ENCODE peak calls at places on chromosomes 1 and 21, in five cellular contexts. I is colonic mucosa, G is GM23338, Z is IMR-90, J is neural crest cell. O is an unnamed sample.
A peak's percentile ranks its signal among the peaks of the same experiment; 100 is the strongest.

GRCh38 chr1:217482356-217483102 is 148.4 kb downstream of the GPATCH2 start:
- DNase-seq in J (no peak), G (no peak), I (no peak), Z (peak; percentile 93), O (no peak)

GRCh38 chr1:23254584-23254983 is 37.3 kb upstream of the HTR1D start:
- DNase-seq in I (no peak), Z (no peak), G (no peak), J (no peak), O (no peak)

GRCh38 chr1:160951443-160952128 is 3.0 kb downstream of the ITLN2 start:
- DNase-seq in I (peak; percentile 74), J (peak; percentile 36), G (peak; percentile 85), Z (peak; percentile 41), O (peak; percentile 91)

GRCh38 chr21:19547951-19548635 is 1144.5 kb upstream of the TMPRSS15 start:
- DNase-seq in Z (no peak), I (no peak), J (no peak), G (no peak), O (no peak)

GRCh38 chr1:43639990-43640794 is 9.8 kb upstream of the KDM4A start:
- DNase-seq in Z (no peak), G (no peak), I (no peak), J (no peak), O (no peak)

GRCh38 chr21:34878940-34879339 is 170.2 kb downstream of the RUNX1 start:
- DNase-seq in J (no peak), Z (no peak), G (no peak), I (no peak), O (no peak)

GRCh38 chr1:6491480-6491962 is at the start of gene PLEKHG5:
- DNase-seq in I (no peak), Z (peak; percentile 86), J (no peak), G (no peak), O (peak; percentile 82)

GRCh38 chr21:45262616-45263015 is 25.1 kb downstream of the POFUT2 start:
- DNase-seq in Z (no peak), J (no peak), G (no peak), I (peak; percentile 35), O (peak; percentile 34)

GRCh38 chr1:235929216-235929615 is 62.5 kb upstream of the LYST start:
- DNase-seq in I (no peak), G (no peak), Z (no peak), J (no peak), O (no peak)

GRCh38 chr1:157367091-157367739 is 185.1 kb downstream of the FCRL5 start:
- DNase-seq in J (no peak), I (no peak), Z (no peak), G (no peak), O (no peak)

GRCh38 chr1:59730302-59730701 is 84.4 kb upstream of the HOOK1 start:
- DNase-seq in Z (peak; percentile 94), J (no peak), I (no peak), G (no peak), O (no peak)

DNA sequence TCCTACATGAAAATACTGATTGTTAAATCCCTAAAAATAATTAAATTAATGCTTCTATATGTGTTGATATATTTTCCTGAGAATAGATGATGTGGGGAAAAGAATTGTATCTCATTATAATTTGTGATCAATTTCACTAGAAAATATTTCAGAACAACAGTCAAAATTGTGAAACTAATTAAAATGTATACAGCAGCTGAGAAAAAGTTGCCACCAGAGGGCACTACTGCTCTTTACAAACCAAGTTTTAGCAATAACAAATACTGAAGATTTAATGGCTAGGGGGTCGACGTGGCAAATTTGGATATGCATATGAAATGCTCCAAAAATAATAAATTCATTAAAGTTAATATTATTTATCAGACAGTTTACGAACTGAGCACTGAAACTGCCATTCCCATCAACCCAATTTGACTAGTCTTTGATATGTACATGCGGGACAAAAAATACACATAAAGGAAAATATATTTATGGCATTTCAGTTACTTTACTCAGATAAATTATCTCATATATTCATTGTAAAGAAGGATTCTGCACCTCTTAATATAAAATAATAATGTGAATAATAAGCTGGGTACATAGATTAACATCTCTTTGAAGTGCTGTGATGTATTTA is 96.3 kb upstream of the TMPRSS15 start:
- DNase-seq in Z (peak; percentile 13), G (peak; percentile 78), J (peak; percentile 67), I (peak; percentile 30), O (peak; percentile 72)
- TF ChIP-seq CTCF in Z (peak; percentile 40), G (peak; percentile 60), J (peak; percentile 96), I (peak; percentile 69), O (peak; percentile 98)

GRCh38 chr1:19120070-19120469 is 90.0 kb downstream of the UBR4 start:
- DNase-seq in G (no peak), Z (no peak), I (no peak), J (no peak), O (peak; percentile 22)

GRCh38 chr1:19123837-19124236 is 86.2 kb downstream of the UBR4 start:
- DNase-seq in J (no peak), Z (no peak), I (no peak), G (no peak), O (peak; percentile 26)

GRCh38 chr1:19121192-19121591 is 88.9 kb downstream of the UBR4 start:
- DNase-seq in G (no peak), Z (no peak), J (no peak), I (peak; percentile 71), O (peak; percentile 18)

GRCh38 chr1:19122668-19123067 is 87.4 kb downstream of the UBR4 start:
- DNase-seq in Z (peak; percentile 17), J (no peak), I (peak; percentile 75), G (no peak), O (peak; percentile 20)

DNA sequence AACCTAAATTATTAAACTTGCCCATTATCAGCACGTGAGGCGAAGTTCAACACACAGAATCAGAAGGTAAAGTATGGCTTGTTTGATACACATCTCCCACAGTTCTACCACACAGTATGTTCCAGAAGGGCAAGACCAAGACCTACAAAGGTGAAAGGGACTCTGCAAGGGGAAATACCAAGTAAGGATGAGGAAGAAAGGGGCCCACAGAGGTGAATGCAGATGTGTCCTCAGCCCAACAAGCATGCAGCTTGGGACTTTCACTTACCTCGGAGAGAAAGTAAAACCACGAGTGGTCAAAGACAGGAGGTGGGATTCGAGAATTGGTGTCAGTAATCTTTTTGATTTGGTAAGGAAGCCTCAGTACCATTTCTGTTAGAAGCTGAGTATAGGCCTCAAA is 85.8 kb downstream of the UBR4 start:
- DNase-seq in Z (no peak), I (no peak), J (no peak), G (no peak), O (peak; percentile 9)
- TF ChIP-seq CTCF in Z (no peak), I (no peak), J (no peak), G (no peak), O (no peak)

DNA sequence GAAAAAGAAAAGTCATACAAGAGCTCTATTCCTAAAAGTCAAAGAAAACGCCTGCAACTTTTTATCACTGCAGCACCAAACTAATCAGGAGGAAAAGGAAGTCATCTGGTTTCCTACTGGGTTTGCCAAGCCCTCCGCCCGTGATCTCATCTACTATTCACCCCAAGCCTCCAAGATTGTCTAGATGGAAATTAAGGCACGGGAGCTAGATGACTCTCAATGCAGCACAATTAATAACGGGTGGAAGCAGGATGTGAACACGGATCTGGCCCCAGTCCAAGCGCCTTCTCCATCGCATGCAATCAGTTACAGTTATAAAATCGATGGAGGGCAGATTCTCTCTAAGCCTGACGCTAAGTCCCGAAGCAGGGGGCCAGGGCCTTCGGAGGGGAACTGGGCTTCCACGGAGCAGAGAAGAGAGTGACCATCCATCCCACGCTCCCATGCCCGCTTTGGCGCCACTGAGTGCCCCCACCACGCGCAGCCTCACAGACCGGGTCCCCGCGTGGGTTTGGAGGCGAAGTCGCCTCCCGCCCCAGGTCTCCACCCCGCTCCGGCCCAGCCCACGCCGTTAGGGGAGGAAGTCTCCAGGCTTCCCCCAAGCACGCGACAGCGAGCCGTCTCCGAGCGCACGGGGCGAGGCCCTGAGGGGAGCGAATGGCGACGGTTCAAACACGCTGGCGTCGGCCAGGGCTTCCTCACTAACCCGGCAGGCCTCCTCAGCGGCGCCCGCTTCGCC is 1.8 kb downstream of the HSF2BP start:
- DNase-seq in G (no peak), I (peak; percentile 27), J (no peak), Z (no peak), O (no peak)
- TF ChIP-seq CTCF in G (no peak), I (no peak), J (no peak), Z (no peak), O (no peak)

GRCh38 chr1:56806804-56807203 is 12.4 kb downstream of the FYB2 start:
- DNase-seq in J (no peak), Z (no peak), I (peak; percentile 24), G (peak; percentile 30), O (peak; percentile 61)

GRCh38 chr1:56798053-56798471 is 21.1 kb downstream of the FYB2 start:
- DNase-seq in Z (peak; percentile 62), J (no peak), I (no peak), G (peak; percentile 65), O (no peak)

GRCh38 chr1:56799605-56800398 is 19.4 kb downstream of the FYB2 start:
- DNase-seq in I (no peak), Z (peak; percentile 81), G (no peak), J (no peak), O (no peak)

GRCh38 chr1:56808385-56808784 is 10.8 kb downstream of the FYB2 start:
- DNase-seq in Z (no peak), I (no peak), J (no peak), G (no peak), O (no peak)

GRCh38 chr1:56803561-56804156 is 15.5 kb downstream of the FYB2 start:
- DNase-seq in J (peak; percentile 51), I (peak; percentile 61), G (peak; percentile 85), Z (peak; percentile 10), O (peak; percentile 90)
- TF ChIP-seq CTCF in J (peak; percentile 69), I (peak; percentile 44), G (peak; percentile 95), Z (peak; percentile 44), O (peak; percentile 86)

DNA sequence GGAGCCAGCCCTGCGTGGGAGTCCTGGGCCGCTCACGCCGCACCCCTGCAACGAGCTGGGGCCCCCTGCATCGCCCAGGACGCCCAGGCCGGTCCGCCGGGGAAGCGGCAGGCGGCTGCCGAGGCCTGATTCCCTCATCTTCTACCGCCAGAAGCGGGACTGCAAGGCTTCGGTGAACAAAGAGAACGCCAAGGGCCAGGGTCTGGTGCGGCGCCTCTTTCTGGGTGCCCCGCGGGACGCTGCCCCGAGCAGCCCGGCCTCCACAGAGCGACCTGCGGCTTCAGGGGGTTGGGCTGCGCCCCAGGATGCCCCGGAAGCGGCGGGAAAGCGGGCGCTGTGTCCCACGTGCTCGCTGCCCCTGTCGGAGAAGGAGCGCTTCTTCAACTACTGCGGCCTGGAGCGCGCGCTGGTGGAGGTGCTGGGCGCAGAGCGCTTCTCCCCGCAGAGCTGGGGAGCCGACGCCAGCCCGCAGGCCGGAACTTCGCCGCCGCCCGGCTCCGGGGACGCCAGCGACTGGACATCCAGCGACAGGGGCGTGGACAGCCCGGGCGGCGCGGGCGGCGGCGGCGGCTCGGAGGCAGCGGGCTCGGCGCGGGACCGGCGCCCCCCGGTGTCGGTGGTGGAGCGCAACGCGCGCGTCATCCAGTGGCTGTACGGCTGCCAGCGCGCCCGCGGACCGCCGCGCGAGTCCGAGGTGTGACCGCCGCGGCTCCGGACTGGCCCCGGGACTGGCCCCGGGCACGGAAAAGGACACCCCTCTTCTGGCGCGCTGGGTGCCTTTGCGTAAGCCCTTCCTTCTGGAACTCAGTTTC is 2.7 kb downstream of the FAM110D start:
- DNase-seq in G (peak; percentile 76), J (peak; percentile 58), Z (peak; percentile 31), I (peak; percentile 56), O (peak; percentile 86)
- TF ChIP-seq CTCF in G (peak; percentile 24), J (peak; percentile 51), Z (no peak), I (no peak), O (peak; percentile 42)

GRCh38 chr1:41412748-41413147 is 51.5 kb downstream of the FOXO6 start:
- DNase-seq in Z (no peak), J (no peak), I (no peak), G (no peak), O (no peak)
- TF ChIP-seq CTCF in Z (no peak), J (no peak), I (no peak), G (no peak), O (no peak)

O was measured in endodermal cell.